ENCODE peak calls at places on chromosomes 5 and 9, in four cellular contexts. Z, M, D and W are unnamed samples.

GRCh38 chr5:38518341-38518740 is 38.1 kb downstream of the LIFR start:
- DNase-seq in Z (no peak), M (no peak), D (no peak), W (no peak)

GRCh38 chr5:33375900-33376299 is 64.9 kb upstream of the TARS1 start:
- DNase-seq in Z (no peak), M (no peak), D (no peak), W (no peak)

GRCh38 chr9:70466976-70467551 is 52.6 kb upstream of the KLF9 start:
- DNase-seq in Z (no peak), M (no peak), D (no peak), W (no peak)

GRCh38 chr9:120783611-120784047 is 9.6 kb downstream of the FBXW2 start:
- DNase-seq in Z (no peak), M (peak; percentile 63), D (no peak), W (no peak)

GRCh38 chr9:88590558-88591146 is 55.7 kb downstream of the NXNL2 start:
- DNase-seq in Z (no peak), M (no peak), D (no peak), W (no peak)

GRCh38 chr5:106862450-106863193 is 808.1 kb downstream of the EFNA5 start:
- DNase-seq in Z (no peak), M (no peak), D (no peak), W (no peak)

GRCh38 chr9:136334541-136334940 is 7.2 kb downstream of the GPSM1 start:
- DNase-seq in Z (no peak), M (no peak), D (no peak), W (no peak)

GRCh38 chr9:111632695-111633388 is 1.7 kb downstream of the DNAJC25 start:
- DNase-seq in Z (no peak), M (no peak), D (peak; percentile 41), W (no peak)

GRCh38 chr9:132018957-132019405 is 60.7 kb downstream of the MED27 start:
- DNase-seq in Z (no peak), M (no peak), D (no peak), W (no peak)

GRCh38 chr5:115685966-115686691 is 60.3 kb upstream of the TMED7 start:
- DNase-seq in Z (no peak), M (peak; percentile 12), D (no peak), W (peak; percentile 65)

GRCh38 chr9:127809562-127810377 is 7.1 kb downstream of the FPGS start:
- DNase-seq in Z (no peak), M (no peak), D (no peak), W (no peak)

GRCh38 chr9:92726971-92727715 is 37.5 kb downstream of the BICD2 start:
- DNase-seq in Z (no peak), M (no peak), D (peak; percentile 53), W (no peak)

GRCh38 chr5:55172937-55173695 is at the start of gene CDC20B:
- DNase-seq in Z (peak; percentile 68), M (no peak), D (peak; percentile 96), W (no peak)

GRCh38 chr5:33074548-33074947 is 363.4 kb downstream of the NPR3 start:
- DNase-seq in Z (no peak), M (no peak), D (no peak), W (no peak)

GRCh38 chr5:17123785-17124184 is 93.6 kb upstream of the BASP1 start:
- DNase-seq in Z (no peak), M (no peak), D (no peak), W (no peak)

GRCh38 chr5:8458038-8458383 is 589.1 kb downstream of the MTRR start:
- DNase-seq in Z (no peak), M (no peak), D (no peak), W (peak; percentile 5)

GRCh38 chr5:135209495-135209837 is 175.4 kb upstream of the PITX1 start:
- DNase-seq in Z (no peak), M (no peak), D (no peak), W (no peak)

GRCh38 chr5:143147918-143148317 is 255.6 kb downstream of the NR3C1 start:
- DNase-seq in Z (no peak), M (no peak), D (no peak), W (no peak)

GRCh38 chr9:23322392-23322791 is 503.6 kb downstream of the ELAVL2 start:
- DNase-seq in Z (no peak), M (no peak), D (peak; percentile 13), W (no peak)

GRCh38 chr5:149128023-149128875 is 13.0 kb upstream of the ABLIM3 start:
- DNase-seq in Z (no peak), M (no peak), D (peak; percentile 70), W (no peak)

GRCh38 chr9:95366731-95367325 is 49.3 kb upstream of the FANCC start:
- DNase-seq in Z (no peak), M (no peak), D (no peak), W (no peak)

GRCh38 chr5:54224083-54224836 is 86.1 kb downstream of the ARL15 start:
- DNase-seq in Z (no peak), M (no peak), D (no peak), W (no peak)

GRCh38 chr5:39714036-39714698 is 289.4 kb upstream of the DAB2 start:
- DNase-seq in Z (no peak), M (no peak), D (peak; percentile 48), W (no peak)

GRCh38 chr9:88991066-88992030 is at the start of gene S1PR3:
- DNase-seq in Z (peak; percentile 43), M (no peak), D (peak; percentile 53), W (no peak)

GRCh38 chr5:40021007-40021406 is 596.2 kb upstream of the DAB2 start:
- DNase-seq in Z (no peak), M (no peak), D (no peak), W (no peak)

GRCh38 chr5:111120911-111121310 is 28.8 kb downstream of the WDR36 start:
- DNase-seq in Z (no peak), M (no peak), D (no peak), W (no peak)

GRCh38 chr5:3380689-3381088 is 214.9 kb upstream of the IRX1 start:
- DNase-seq in Z (no peak), M (no peak), D (no peak), W (no peak)

GRCh38 chr9:37575511-37575914 is 667 bp downstream of the FBXO10 start:
- DNase-seq in Z (no peak), M (no peak), D (peak; percentile 43), W (no peak)

GRCh38 chr5:124193371-124193789 is 553.1 kb downstream of the ZNF608 start:
- DNase-seq in Z (no peak), M (no peak), D (no peak), W (no peak)

GRCh38 chr5:10704949-10705621 is 55.9 kb downstream of the DAP start:
- DNase-seq in Z (no peak), M (no peak), D (no peak), W (no peak)

GRCh38 chr5:127961006-127961763 is 122.4 kb upstream of the SLC12A2 start:
- DNase-seq in Z (no peak), M (no peak), D (no peak), W (no peak)

GRCh38 chr9:97982191-97982718 is 886 bp upstream of the ANP32B start:
- DNase-seq in Z (no peak), M (no peak), D (no peak), W (no peak)

GRCh38 chr5:143498821-143499220 is 95.3 kb upstream of the NR3C1 start:
- DNase-seq in Z (no peak), M (no peak), D (no peak), W (no peak)

GRCh38 chr9:123863164-123863855 is 66.6 kb downstream of the DENND1A start:
- DNase-seq in Z (no peak), M (no peak), D (no peak), W (no peak)

GRCh38 chr5:112866739-112867138 is 5.7 kb downstream of the SRP19 start:
- DNase-seq in Z (no peak), M (no peak), D (no peak), W (no peak)

GRCh38 chr9:8186553-8186952 is 387.0 kb upstream of the DMAC1 start:
- DNase-seq in Z (no peak), M (no peak), D (no peak), W (no peak)

GRCh38 chr9:68981825-68982224 is 32.1 kb downstream of the PRKACG start:
- DNase-seq in Z (no peak), M (no peak), D (no peak), W (peak; percentile 89)